ENCODE peak calls at places on chromosomes 1 and 21, in four cellular contexts. One of them, this sample, is unnamed.

GRCh38 chr1:163866539-163866938 is 544.8 kb downstream of the NUF2 start:
- DNase-seq in HTR-8/SVneo: no peak
- DNase-seq in endothelial cell of umbilical vein: no peak
- DNase-seq in GM23338: no peak
- DNase-seq in this sample: no peak

GRCh38 chr1:49435291-49435690 is 588.5 kb downstream of the AGBL4 start:
- DNase-seq in HTR-8/SVneo: no peak
- DNase-seq in endothelial cell of umbilical vein: no peak
- DNase-seq in GM23338: no peak
- DNase-seq in this sample: no peak

GRCh38 chr1:111275079-111275478 is 15.6 kb upstream of the CHIA start:
- DNase-seq in HTR-8/SVneo: no peak
- DNase-seq in endothelial cell of umbilical vein: no peak
- DNase-seq in GM23338: no peak
- DNase-seq in this sample: peak

GRCh38 chr1:91523462-91523861 is 22.8 kb downstream of the CDC7 start:
- DNase-seq in HTR-8/SVneo: no peak
- DNase-seq in endothelial cell of umbilical vein: no peak
- DNase-seq in GM23338: no peak
- DNase-seq in this sample: no peak

GRCh38 chr1:21963477-21964217 is 13.2 kb upstream of the CELA3B start:
- DNase-seq in HTR-8/SVneo: peak
- DNase-seq in endothelial cell of umbilical vein: peak
- DNase-seq in GM23338: peak
- DNase-seq in this sample: peak

GRCh38 chr1:110601332-110601731 is 4.8 kb downstream of the KCNA2 start:
- DNase-seq in HTR-8/SVneo: no peak
- DNase-seq in endothelial cell of umbilical vein: no peak
- DNase-seq in GM23338: no peak
- DNase-seq in this sample: no peak

GRCh38 chr1:228064296-228064695 is 18.2 kb upstream of the ARF1 start:
- DNase-seq in HTR-8/SVneo: no peak
- DNase-seq in endothelial cell of umbilical vein: no peak
- DNase-seq in GM23338: no peak
- DNase-seq in this sample: no peak

GRCh38 chr21:15449556-15449955 is 280.2 kb upstream of the USP25 start:
- DNase-seq in HTR-8/SVneo: no peak
- DNase-seq in endothelial cell of umbilical vein: no peak
- DNase-seq in GM23338: no peak
- DNase-seq in this sample: no peak

GRCh38 chr1:111990878-111991760 is 1.7 kb upstream of the KCND3 start:
- DNase-seq in HTR-8/SVneo: peak
- DNase-seq in endothelial cell of umbilical vein: peak
- DNase-seq in GM23338: peak
- DNase-seq in this sample: peak

GRCh38 chr21:36171741-36172331 is 15.2 kb downstream of the DOP1B start:
- DNase-seq in HTR-8/SVneo: no peak
- DNase-seq in endothelial cell of umbilical vein: no peak
- DNase-seq in GM23338: no peak
- DNase-seq in this sample: no peak

GRCh38 chr1:6956488-6957159 is 171.4 kb downstream of the CAMTA1 start:
- DNase-seq in HTR-8/SVneo: no peak
- DNase-seq in endothelial cell of umbilical vein: no peak
- DNase-seq in GM23338: peak
- DNase-seq in this sample: no peak

GRCh38 chr1:223700942-223701637 is 11.2 kb upstream of the CAPN2 start:
- DNase-seq in HTR-8/SVneo: peak
- DNase-seq in endothelial cell of umbilical vein: peak
- DNase-seq in GM23338: no peak
- DNase-seq in this sample: peak

GRCh38 chr1:27192039-27192529 is 37.2 kb upstream of the SLC9A1 start:
- DNase-seq in HTR-8/SVneo: no peak
- DNase-seq in endothelial cell of umbilical vein: no peak
- DNase-seq in GM23338: no peak
- DNase-seq in this sample: peak